ENCODE peak calls at places on chromosome 17, in five cellular contexts. L, Z, M, G and S are unnamed samples.

GRCh38 chr17:69335018-69335417 is 8.1 kb upstream of the ABCA5 start:
- DNase-seq in L (no peak), Z (no peak), M (peak), G (peak), S (no peak)

GRCh38 chr17:77365584-77366186 is 224.9 kb downstream of the SEC14L1 start:
- DNase-seq in L (peak), Z (peak), M (peak), G (no peak), S (no peak)

GRCh38 chr17:13418891-13419290 is 182.8 kb downstream of the HS3ST3A1 start:
- DNase-seq in L (no peak), Z (no peak), M (no peak), G (no peak), S (no peak)

GRCh38 chr17:65145743-65146142 is 8.6 kb downstream of the RGS9 start:
- DNase-seq in L (no peak), Z (no peak), M (no peak), G (no peak), S (no peak)

GRCh38 chr17:44522883-44523671 is 19.9 kb upstream of the GPATCH8 start:
- DNase-seq in L (peak), Z (peak), M (peak), G (no peak), S (no peak)

GRCh38 chr17:46979023-46979870 is at the start of gene RPRML:
- DNase-seq in L (no peak), Z (peak), M (peak), G (no peak), S (no peak)

GRCh38 chr17:42125565-42125964 is 3.0 kb downstream of the HSPB9 start:
- DNase-seq in L (no peak), Z (no peak), M (no peak), G (no peak), S (no peak)

GRCh38 chr17:44501866-44502265 is 1.3 kb downstream of the GPATCH8 start:
- DNase-seq in L (no peak), Z (peak), M (peak), G (no peak), S (no peak)

GRCh38 chr17:64180089-64180488 is 50.1 kb upstream of the ERN1 start:
- DNase-seq in L (no peak), Z (no peak), M (peak), G (no peak), S (no peak)

GRCh38 chr17:78412403-78412802 is 34.0 kb downstream of the PGS1 start:
- DNase-seq in L (no peak), Z (peak), M (peak), G (no peak), S (no peak)

GRCh38 chr17:76924345-76925332 is 56.4 kb downstream of the MGAT5B start:
- DNase-seq in L (no peak), Z (no peak), M (peak), G (no peak), S (no peak)

GRCh38 chr17:73237714-73238113 is 24.0 kb downstream of the CPSF4L start:
- DNase-seq in L (no peak), Z (no peak), M (no peak), G (no peak), S (no peak)

GRCh38 chr17:75032896-75033294 is 13.9 kb downstream of the ATP5PD start:
- DNase-seq in L (no peak), Z (no peak), M (peak), G (no peak), S (no peak)

GRCh38 chr17:43632231-43632630 is 29.5 kb downstream of the MEOX1 start:
- DNase-seq in L (no peak), Z (no peak), M (no peak), G (no peak), S (no peak)

GRCh38 chr17:78172284-78173024 is 4.1 kb downstream of the SYNGR2 start:
- DNase-seq in L (no peak), Z (no peak), M (peak), G (no peak), S (no peak)

GRCh38 chr17:33151565-33151964 is 141.5 kb downstream of the ASIC2 start:
- DNase-seq in L (no peak), Z (no peak), M (no peak), G (no peak), S (no peak)

GRCh38 chr17:32298298-32298697 is 32.7 kb downstream of the RHBDL3 start:
- DNase-seq in L (no peak), Z (no peak), M (peak), G (no peak), S (no peak)

GRCh38 chr17:35313875-35314409 is 59.5 kb downstream of the SLFN11 start:
- DNase-seq in L (no peak), Z (peak), M (no peak), G (no peak), S (no peak)

GRCh38 chr17:44971776-44972483 is 3.8 kb upstream of the C1QL1 start:
- DNase-seq in L (no peak), Z (peak), M (peak), G (no peak), S (no peak)

GRCh38 chr17:82882715-82883446 is 43.1 kb upstream of the ZNF750 start:
- DNase-seq in L (peak), Z (peak), M (no peak), G (no peak), S (no peak)

GRCh38 chr17:68600881-68601564 is at the start of gene FAM20A:
- DNase-seq in L (no peak), Z (peak), M (no peak), G (no peak), S (no peak)

GRCh38 chr17:68318103-68318991 is 27.1 kb downstream of the ARSG start:
- DNase-seq in L (no peak), Z (no peak), M (peak), G (no peak), S (no peak)

GRCh38 chr17:80025796-80026195 is 9.9 kb downstream of the TBC1D16 start:
- DNase-seq in L (no peak), Z (no peak), M (no peak), G (no peak), S (no peak)

GRCh38 chr17:33651631-33652030 is 358.5 kb upstream of the ASIC2 start:
- DNase-seq in L (no peak), Z (no peak), M (no peak), G (no peak), S (no peak)

GRCh38 chr17:41894791-41895331 is 23.9 kb downstream of the ACLY start:
- DNase-seq in L (no peak), Z (no peak), M (peak), G (no peak), S (no peak)

GRCh38 chr17:76674600-76674999 is 31.0 kb upstream of the ST6GALNAC1 start:
- DNase-seq in L (no peak), Z (no peak), M (no peak), G (no peak), S (no peak)

GRCh38 chr17:46783031-46783593 is 35.4 kb downstream of the WNT3 start:
- DNase-seq in L (no peak), Z (no peak), M (no peak), G (no peak), S (no peak)

GRCh38 chr17:7475764-7476422 is 3.5 kb downstream of the ZBTB4 start:
- DNase-seq in L (no peak), Z (no peak), M (peak), G (no peak), S (no peak)

GRCh38 chr17:31404028-31404949 is 12.8 kb downstream of the RAB11FIP4 start:
- DNase-seq in L (no peak), Z (no peak), M (peak), G (no peak), S (no peak)

GRCh38 chr17:28912938-28913333 is 10.1 kb upstream of the DHRS13 start:
- DNase-seq in L (no peak), Z (no peak), M (no peak), G (no peak), S (no peak)

GRCh38 chr17:17822189-17822978 is 14.4 kb downstream of the SREBF1 start:
- DNase-seq in L (peak), Z (no peak), M (peak), G (peak), S (peak)

GRCh38 chr17:77375917-77376651 is 235.3 kb downstream of the SEC14L1 start:
- DNase-seq in L (no peak), Z (peak), M (peak), G (no peak), S (no peak)